ENCODE peak calls at places on chromosomes 6 and 20, in nine cellular contexts. One of them, this sample, is unnamed.

GRCh38 chr6:82484001-82484400 is 120.4 kb downstream of the TPBG start:
- DNase-seq in lower lobe of right lung: no peak
- DNase-seq in Panc1: no peak
- DNase-seq in A549: no peak
- DNase-seq in brain microvascular endothelial cell: no peak
- DNase-seq in heart left ventricle: no peak
- DNase-seq in fibroblast of mammary gland: no peak
- DNase-seq in PC-3: no peak
- DNase-seq in GM12864: no peak
- DNase-seq in this sample: no peak

GRCh38 chr20:57612436-57612835 is 7.8 kb downstream of the ZBP1 start:
- DNase-seq in Panc1: no peak
- DNase-seq in PC-3: no peak
- DNase-seq in brain microvascular endothelial cell: no peak
- DNase-seq in fibroblast of mammary gland: no peak
- DNase-seq in GM12864: no peak
- DNase-seq in heart left ventricle: peak
- DNase-seq in A549: no peak
- DNase-seq in lower lobe of right lung: no peak
- DNase-seq in this sample: no peak

GRCh38 chr6:121222656-121223055 is 111.6 kb downstream of the TBC1D32 start:
- DNase-seq in A549: no peak
- DNase-seq in lower lobe of right lung: no peak
- DNase-seq in heart left ventricle: no peak
- DNase-seq in GM12864: no peak
- DNase-seq in fibroblast of mammary gland: peak
- DNase-seq in Panc1: no peak
- DNase-seq in PC-3: peak
- DNase-seq in brain microvascular endothelial cell: peak
- DNase-seq in this sample: peak

GRCh38 chr20:50277460-50278376 is 87.1 kb downstream of the CEBPB start:
- DNase-seq in brain microvascular endothelial cell: no peak
- DNase-seq in A549: no peak
- DNase-seq in heart left ventricle: no peak
- DNase-seq in fibroblast of mammary gland: no peak
- DNase-seq in PC-3: no peak
- DNase-seq in GM12864: no peak
- DNase-seq in Panc1: no peak
- DNase-seq in lower lobe of right lung: no peak
- DNase-seq in this sample: no peak

GRCh38 chr6:151082079-151082478 is 157.7 kb upstream of the AKAP12 start:
- DNase-seq in lower lobe of right lung: no peak
- DNase-seq in A549: peak
- DNase-seq in fibroblast of mammary gland: no peak
- DNase-seq in PC-3: peak
- DNase-seq in GM12864: no peak
- DNase-seq in heart left ventricle: no peak
- DNase-seq in brain microvascular endothelial cell: no peak
- DNase-seq in Panc1: no peak
- DNase-seq in this sample: no peak

GRCh38 chr20:31638816-31639215 is 1.1 kb downstream of the COX4I2 start:
- DNase-seq in GM12864: no peak
- DNase-seq in heart left ventricle: no peak
- DNase-seq in fibroblast of mammary gland: no peak
- DNase-seq in Panc1: no peak
- DNase-seq in PC-3: no peak
- DNase-seq in brain microvascular endothelial cell: no peak
- DNase-seq in A549: no peak
- DNase-seq in lower lobe of right lung: no peak
- DNase-seq in this sample: no peak

GRCh38 chr6:137717074-137718073 is 149.7 kb upstream of the TNFAIP3 start:
- DNase-seq in heart left ventricle: no peak
- DNase-seq in A549: no peak
- DNase-seq in fibroblast of mammary gland: no peak
- DNase-seq in GM12864: no peak
- DNase-seq in lower lobe of right lung: no peak
- DNase-seq in PC-3: peak
- DNase-seq in Panc1: no peak
- DNase-seq in brain microvascular endothelial cell: no peak
- DNase-seq in this sample: no peak

GRCh38 chr20:36862857-36863668 is 12.9 kb upstream of the TLDC2 start:
- DNase-seq in lower lobe of right lung: no peak
- DNase-seq in heart left ventricle: no peak
- DNase-seq in PC-3: no peak
- DNase-seq in fibroblast of mammary gland: no peak
- DNase-seq in GM12864: no peak
- DNase-seq in brain microvascular endothelial cell: no peak
- DNase-seq in Panc1: no peak
- DNase-seq in A549: no peak
- DNase-seq in this sample: no peak

GRCh38 chr20:48745330-48745729 is 82.5 kb downstream of the PREX1 start:
- DNase-seq in fibroblast of mammary gland: peak
- DNase-seq in lower lobe of right lung: no peak
- DNase-seq in A549: peak
- DNase-seq in PC-3: no peak
- DNase-seq in GM12864: no peak
- DNase-seq in brain microvascular endothelial cell: no peak
- DNase-seq in Panc1: no peak
- DNase-seq in heart left ventricle: no peak
- DNase-seq in this sample: no peak
- TF ChIP-seq CTCF in fibroblast of mammary gland: no peak
- TF ChIP-seq CTCF in lower lobe of right lung: no peak
- TF ChIP-seq CTCF in A549: no peak
- TF ChIP-seq CTCF in PC-3: peak
- TF ChIP-seq CTCF in GM12864: peak
- TF ChIP-seq CTCF in brain microvascular endothelial cell: no peak
- TF ChIP-seq CTCF in Panc1: no peak
- TF ChIP-seq CTCF in heart left ventricle: no peak
- TF ChIP-seq CTCF in this sample: peak

GRCh38 chr6:139257821-139258398 is 33.9 kb downstream of the TXLNB start:
- DNase-seq in Panc1: no peak
- DNase-seq in PC-3: no peak
- DNase-seq in brain microvascular endothelial cell: no peak
- DNase-seq in heart left ventricle: no peak
- DNase-seq in A549: no peak
- DNase-seq in fibroblast of mammary gland: no peak
- DNase-seq in GM12864: no peak
- DNase-seq in lower lobe of right lung: no peak
- DNase-seq in this sample: no peak

GRCh38 chr6:139265512-139266190 is 26.1 kb downstream of the TXLNB start:
- DNase-seq in fibroblast of mammary gland: no peak
- DNase-seq in brain microvascular endothelial cell: no peak
- DNase-seq in Panc1: no peak
- DNase-seq in heart left ventricle: no peak
- DNase-seq in A549: no peak
- DNase-seq in PC-3: peak
- DNase-seq in GM12864: no peak
- DNase-seq in lower lobe of right lung: no peak
- DNase-seq in this sample: peak

GRCh38 chr6:139257291-139257690 is 34.5 kb downstream of the TXLNB start:
- DNase-seq in Panc1: no peak
- DNase-seq in brain microvascular endothelial cell: no peak
- DNase-seq in PC-3: no peak
- DNase-seq in GM12864: no peak
- DNase-seq in fibroblast of mammary gland: no peak
- DNase-seq in lower lobe of right lung: no peak
- DNase-seq in A549: no peak
- DNase-seq in heart left ventricle: no peak
- DNase-seq in this sample: no peak

DNA sequence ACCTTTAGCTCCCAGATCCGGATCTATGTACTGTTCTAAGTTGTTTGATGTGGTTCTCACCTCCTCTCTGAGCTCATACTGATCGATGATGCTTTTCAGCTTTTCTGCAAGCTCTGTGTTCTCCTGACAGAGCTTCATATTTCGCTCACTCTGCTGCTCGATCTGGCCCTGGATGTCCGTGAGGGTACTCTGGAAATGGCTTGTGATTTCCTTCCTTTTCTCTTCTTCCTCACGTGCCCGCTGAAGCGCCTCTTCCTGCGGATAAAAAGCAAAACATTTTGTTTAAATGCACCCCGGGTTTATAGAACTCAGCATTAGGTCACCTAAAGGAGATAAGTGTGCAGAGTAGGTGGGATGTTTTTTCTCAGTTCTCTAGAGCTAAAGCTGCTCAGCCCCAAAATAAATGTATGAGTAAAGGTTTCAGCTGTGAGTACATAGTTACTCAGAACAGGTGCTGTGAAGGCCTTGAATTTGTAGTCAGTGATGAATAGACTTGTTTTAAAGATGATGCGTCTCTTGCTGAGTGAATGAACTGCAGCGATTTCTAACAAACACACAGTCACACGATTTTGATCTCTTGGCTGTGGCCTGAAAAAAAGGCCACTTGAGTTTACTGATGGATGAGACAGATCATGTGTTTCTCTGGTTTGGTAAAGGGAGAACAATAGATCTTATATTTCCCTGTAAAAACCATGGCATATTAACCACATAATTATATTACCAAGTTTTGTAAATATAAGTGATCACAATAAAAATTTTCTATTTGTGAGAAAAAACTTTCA is 29.1 kb downstream of the TXLNB start:
- DNase-seq in fibroblast of mammary gland: peak
- DNase-seq in lower lobe of right lung: no peak
- DNase-seq in A549: no peak
- DNase-seq in Panc1: no peak
- DNase-seq in PC-3: peak
- DNase-seq in brain microvascular endothelial cell: no peak
- DNase-seq in GM12864: peak
- DNase-seq in heart left ventricle: no peak
- DNase-seq in this sample: no peak
- H3K4me3 ChIP-seq in fibroblast of mammary gland: no peak
- H3K4me3 ChIP-seq in lower lobe of right lung: no peak
- H3K4me3 ChIP-seq in A549: no peak
- H3K4me3 ChIP-seq in Panc1: no peak
- H3K4me3 ChIP-seq in PC-3: peak
- H3K4me3 ChIP-seq in brain microvascular endothelial cell: no peak
- H3K4me3 ChIP-seq in GM12864: peak
- H3K4me3 ChIP-seq in heart left ventricle: no peak
- H3K4me3 ChIP-seq in this sample: no peak

GRCh38 chr6:13383280-13384163 is 55.2 kb upstream of the TBC1D7 start:
- DNase-seq in GM12864: peak
- DNase-seq in lower lobe of right lung: no peak
- DNase-seq in Panc1: no peak
- DNase-seq in fibroblast of mammary gland: peak
- DNase-seq in brain microvascular endothelial cell: no peak
- DNase-seq in PC-3: peak
- DNase-seq in heart left ventricle: no peak
- DNase-seq in A549: no peak
- DNase-seq in this sample: peak

GRCh38 chr6:13380761-13381160 is 52.4 kb upstream of the TBC1D7 start:
- DNase-seq in GM12864: no peak
- DNase-seq in Panc1: no peak
- DNase-seq in A549: no peak
- DNase-seq in brain microvascular endothelial cell: no peak
- DNase-seq in fibroblast of mammary gland: no peak
- DNase-seq in PC-3: no peak
- DNase-seq in lower lobe of right lung: no peak
- DNase-seq in heart left ventricle: no peak
- DNase-seq in this sample: no peak

GRCh38 chr6:13375360-13375878 is 47.1 kb upstream of the TBC1D7 start:
- DNase-seq in GM12864: peak
- DNase-seq in A549: no peak
- DNase-seq in fibroblast of mammary gland: no peak
- DNase-seq in PC-3: no peak
- DNase-seq in lower lobe of right lung: no peak
- DNase-seq in heart left ventricle: no peak
- DNase-seq in Panc1: no peak
- DNase-seq in brain microvascular endothelial cell: no peak
- DNase-seq in this sample: no peak

GRCh38 chr6:13377054-13377758 is 48.9 kb upstream of the TBC1D7 start:
- DNase-seq in PC-3: no peak
- DNase-seq in GM12864: no peak
- DNase-seq in Panc1: no peak
- DNase-seq in lower lobe of right lung: no peak
- DNase-seq in heart left ventricle: no peak
- DNase-seq in fibroblast of mammary gland: no peak
- DNase-seq in brain microvascular endothelial cell: no peak
- DNase-seq in A549: no peak
- DNase-seq in this sample: no peak

GRCh38 chr6:13378669-13379590 is 50.6 kb upstream of the TBC1D7 start:
- DNase-seq in GM12864: no peak
- DNase-seq in fibroblast of mammary gland: no peak
- DNase-seq in heart left ventricle: no peak
- DNase-seq in lower lobe of right lung: no peak
- DNase-seq in A549: no peak
- DNase-seq in PC-3: peak
- DNase-seq in brain microvascular endothelial cell: no peak
- DNase-seq in Panc1: no peak
- DNase-seq in this sample: peak
- TF ChIP-seq CTCF in GM12864: no peak
- TF ChIP-seq CTCF in fibroblast of mammary gland: no peak
- TF ChIP-seq CTCF in heart left ventricle: no peak
- TF ChIP-seq CTCF in lower lobe of right lung: no peak
- TF ChIP-seq CTCF in A549: no peak
- TF ChIP-seq CTCF in PC-3: no peak
- TF ChIP-seq CTCF in brain microvascular endothelial cell: no peak
- TF ChIP-seq CTCF in Panc1: no peak
- TF ChIP-seq CTCF in this sample: peak

DNA sequence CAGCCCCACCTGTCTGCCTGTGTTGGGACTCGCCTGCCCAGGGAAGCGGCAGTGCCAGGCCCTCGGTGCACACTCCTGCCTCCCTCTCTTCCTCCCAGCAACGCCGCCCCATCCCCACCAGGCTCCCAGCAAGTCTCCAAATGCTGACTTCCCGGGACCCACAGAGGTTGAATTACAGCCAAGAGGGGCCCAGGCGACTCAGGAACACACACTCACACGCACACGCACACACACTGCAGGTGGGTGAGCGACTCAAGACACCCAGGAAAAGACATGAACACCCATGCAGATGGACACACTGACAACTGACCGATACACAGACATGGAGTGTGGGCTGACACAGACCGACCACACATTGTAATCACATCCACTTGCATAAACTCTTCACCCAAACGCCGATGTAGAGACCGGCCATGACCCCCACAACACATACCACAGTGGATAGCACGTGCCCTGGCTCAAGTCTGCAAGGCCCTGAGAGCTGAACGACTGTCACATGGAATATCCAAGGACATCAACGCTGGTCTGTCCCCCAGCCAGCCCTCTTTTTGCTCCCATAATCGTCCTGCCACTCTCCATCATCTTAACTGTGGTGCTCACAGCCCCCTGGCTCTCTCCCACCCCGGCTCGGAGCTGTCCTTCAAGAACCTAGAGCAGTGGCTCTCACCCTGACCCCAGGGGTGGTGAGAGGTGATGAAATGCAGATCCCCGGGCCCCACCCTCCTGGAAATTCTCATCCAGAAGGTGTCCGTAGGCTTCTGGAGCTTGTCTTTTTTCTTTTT is 470 bp upstream of the FAM83C start:
- DNase-seq in Panc1: no peak
- DNase-seq in fibroblast of mammary gland: no peak
- DNase-seq in heart left ventricle: no peak
- DNase-seq in brain microvascular endothelial cell: no peak
- DNase-seq in PC-3: no peak
- DNase-seq in A549: no peak
- DNase-seq in lower lobe of right lung: no peak
- DNase-seq in GM12864: no peak
- DNase-seq in this sample: no peak
- H3K4me3 ChIP-seq in Panc1: no peak
- H3K4me3 ChIP-seq in fibroblast of mammary gland: no peak
- H3K4me3 ChIP-seq in heart left ventricle: no peak
- H3K4me3 ChIP-seq in brain microvascular endothelial cell: no peak
- H3K4me3 ChIP-seq in PC-3: no peak
- H3K4me3 ChIP-seq in A549: no peak
- H3K4me3 ChIP-seq in lower lobe of right lung: no peak
- H3K4me3 ChIP-seq in GM12864: no peak
- H3K4me3 ChIP-seq in this sample: no peak